ENCODE peak calls at places on chromosome 13, in six cellular contexts. O is right cardiac atrium, Y is A549, E is breast epithelium, A is OCI-LY7, V is pancreas. R is an unnamed sample. For H3K4me1, the result is how much of the 10 kb centered on the place peaks cover.

GRCh38 chr13:75400775-75401174 is 81.2 kb downstream of the TBC1D4 start:
- DNase-seq in O (no peak), Y (no peak), E (no peak), A (no peak), V (no peak), R (no peak)

GRCh38 chr13:23980160-23980551 is 82.9 kb upstream of the C1QTNF9B start:
- DNase-seq in O (peak), Y (peak), E (peak), A (no peak), V (peak), R (peak)

GRCh38 chr13:41601718-41602445 is 144.5 kb downstream of the RGCC start:
- DNase-seq in O (no peak), Y (no peak), E (no peak), A (no peak), V (no peak), R (no peak)

GRCh38 chr13:89688908-89689307 is 1658.6 kb upstream of the MIR17HG start:
- DNase-seq in O (no peak), Y (no peak), E (no peak), A (no peak), V (no peak), R (peak)

GRCh38 chr13:96617528-96617927 is 376.7 kb downstream of the OXGR1 start:
- DNase-seq in O (no peak), Y (no peak), E (no peak), A (no peak), V (no peak), R (no peak)

GRCh38 chr13:72849571-72849970 is 67.6 kb downstream of the PIBF1 start:
- DNase-seq in O (no peak), Y (no peak), E (no peak), A (no peak), V (no peak), R (no peak)

GRCh38 chr13:31045621-31046081 is 113.2 kb downstream of the TEX26 start:
- DNase-seq in O (peak), Y (peak), E (no peak), A (no peak), V (no peak), R (peak)

GRCh38 chr13:75875450-75875849 is 239.3 kb downstream of the LMO7 start:
- DNase-seq in O (no peak), Y (no peak), E (no peak), A (no peak), V (no peak), R (no peak)

GRCh38 chr13:25980255-25980654 is 71.6 kb downstream of the SHISA2 start:
- DNase-seq in O (no peak), Y (no peak), E (no peak), A (peak), V (no peak), R (peak)

GRCh38 chr13:74145249-74145970 is 11.2 kb upstream of the KLF12 start:
- DNase-seq in O (peak), Y (no peak), E (no peak), A (no peak), V (no peak), R (no peak)

GRCh38 chr13:20159646-20160345 is 1.1 kb downstream of the GJA3 start:
- DNase-seq in O (no peak), Y (no peak), E (no peak), A (no peak), V (no peak), R (no peak)

GRCh38 chr13:45626731-45627374 is 11.3 kb upstream of the ERICH6B start:
- DNase-seq in O (no peak), Y (no peak), E (no peak), A (no peak), V (no peak), R (no peak)

GRCh38 chr13:37540228-37540627 is 58.3 kb downstream of the POSTN start:
- DNase-seq in O (no peak), Y (no peak), E (no peak), A (no peak), V (no peak), R (no peak)

GRCh38 chr13:111270765-111271164 is 49.7 kb upstream of the TEX29 start:
- DNase-seq in O (no peak), Y (no peak), E (no peak), A (no peak), V (no peak), R (no peak)

GRCh38 chr13:46668302-46668720 is 115.3 kb downstream of the LRCH1 start:
- DNase-seq in O (peak), Y (no peak), E (no peak), A (peak), V (no peak), R (peak)

GRCh38 chr13:46666727-46667456 is 113.9 kb downstream of the LRCH1 start:
- DNase-seq in O (no peak), Y (no peak), E (no peak), A (peak), V (no peak), R (no peak)

GRCh38 chr13:46668906-46669525 is 116.0 kb downstream of the LRCH1 start:
- DNase-seq in O (no peak), Y (no peak), E (no peak), A (no peak), V (no peak), R (no peak)

GRCh38 chr13:46665630-46666482 is 112.9 kb downstream of the LRCH1 start:
- DNase-seq in O (no peak), Y (peak), E (no peak), A (no peak), V (no peak), R (no peak)

GRCh38 chr13:46667687-46668281 is 114.8 kb downstream of the LRCH1 start:
- DNase-seq in O (no peak), Y (no peak), E (no peak), A (peak), V (no peak), R (no peak)
- H3K4me1 ChIP-seq in O (under half), Y (half or more), E (under half), A (half or more), V (under half), R (under half)

GRCh38 chr13:77719128-77719527 is 21.6 kb downstream of the SLAIN1 start:
- DNase-seq in O (no peak), Y (no peak), E (no peak), A (no peak), V (no peak), R (no peak)

GRCh38 chr13:77724092-77724491 is 26.6 kb downstream of the SLAIN1 start:
- DNase-seq in O (no peak), Y (no peak), E (no peak), A (no peak), V (no peak), R (no peak)

GRCh38 chr13:77715233-77715891 is 17.9 kb downstream of the SLAIN1 start:
- DNase-seq in O (no peak), Y (no peak), E (no peak), A (no peak), V (no peak), R (no peak)

GRCh38 chr13:77717508-77717907 is 20.0 kb downstream of the SLAIN1 start:
- DNase-seq in O (no peak), Y (no peak), E (no peak), A (no peak), V (no peak), R (no peak)

GRCh38 chr13:77720988-77721387 is 23.5 kb downstream of the SLAIN1 start:
- DNase-seq in O (no peak), Y (no peak), E (no peak), A (no peak), V (no peak), R (no peak)
- H3K4me3 ChIP-seq in O (no peak), Y (no peak), E (no peak), A (no peak), V (no peak), R (no peak)

GRCh38 chr13:47549219-47549752 is 451.8 kb downstream of the SUCLA2 start:
- DNase-seq in O (no peak), Y (no peak), E (no peak), A (no peak), V (no peak), R (no peak)
- H3K4me1 ChIP-seq in O (under half), Y (under half), E (under half), A (under half), V (under half), R (under half)

GRCh38 chr13:77422724-77423123 is 95.8 kb upstream of the MYCBP2 start:
- DNase-seq in O (no peak), Y (no peak), E (no peak), A (no peak), V (no peak), R (no peak)
- H3K4me3 ChIP-seq in O (no peak), Y (no peak), E (no peak), A (no peak), V (no peak), R (no peak)

GRCh38 chr13:88183440-88183839 is 512.3 kb downstream of the SLITRK5 start:
- DNase-seq in O (no peak), Y (no peak), E (no peak), A (no peak), V (no peak), R (no peak)

GRCh38 chr13:88189724-88190123 is 518.6 kb downstream of the SLITRK5 start:
- DNase-seq in O (no peak), Y (no peak), E (no peak), A (no peak), V (no peak), R (no peak)

DNA sequence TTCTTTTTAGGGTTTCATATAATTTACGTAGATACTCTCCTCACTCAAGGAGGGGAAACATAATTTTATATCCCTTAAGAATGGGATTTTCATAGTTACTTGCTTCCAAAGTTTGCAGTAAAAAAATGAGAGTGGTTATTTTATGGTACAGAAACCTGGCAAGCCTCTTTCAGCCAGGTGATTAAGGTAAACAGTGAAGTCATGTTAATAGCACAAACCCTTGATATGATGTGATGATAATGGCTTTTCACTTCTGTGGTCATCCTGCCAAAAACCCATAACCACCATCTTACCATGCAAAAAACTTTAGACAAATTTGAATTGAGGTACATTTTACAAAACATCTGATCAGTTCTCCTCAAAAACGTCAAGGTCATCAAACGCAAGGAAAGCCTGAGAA is 517.8 kb downstream of the SLITRK5 start:
- DNase-seq in O (no peak), Y (no peak), E (no peak), A (no peak), V (no peak), R (no peak)
- H3K4me1 ChIP-seq in O (under half), Y (under half), E (under half), A (under half), V (under half), R (under half)

DNA sequence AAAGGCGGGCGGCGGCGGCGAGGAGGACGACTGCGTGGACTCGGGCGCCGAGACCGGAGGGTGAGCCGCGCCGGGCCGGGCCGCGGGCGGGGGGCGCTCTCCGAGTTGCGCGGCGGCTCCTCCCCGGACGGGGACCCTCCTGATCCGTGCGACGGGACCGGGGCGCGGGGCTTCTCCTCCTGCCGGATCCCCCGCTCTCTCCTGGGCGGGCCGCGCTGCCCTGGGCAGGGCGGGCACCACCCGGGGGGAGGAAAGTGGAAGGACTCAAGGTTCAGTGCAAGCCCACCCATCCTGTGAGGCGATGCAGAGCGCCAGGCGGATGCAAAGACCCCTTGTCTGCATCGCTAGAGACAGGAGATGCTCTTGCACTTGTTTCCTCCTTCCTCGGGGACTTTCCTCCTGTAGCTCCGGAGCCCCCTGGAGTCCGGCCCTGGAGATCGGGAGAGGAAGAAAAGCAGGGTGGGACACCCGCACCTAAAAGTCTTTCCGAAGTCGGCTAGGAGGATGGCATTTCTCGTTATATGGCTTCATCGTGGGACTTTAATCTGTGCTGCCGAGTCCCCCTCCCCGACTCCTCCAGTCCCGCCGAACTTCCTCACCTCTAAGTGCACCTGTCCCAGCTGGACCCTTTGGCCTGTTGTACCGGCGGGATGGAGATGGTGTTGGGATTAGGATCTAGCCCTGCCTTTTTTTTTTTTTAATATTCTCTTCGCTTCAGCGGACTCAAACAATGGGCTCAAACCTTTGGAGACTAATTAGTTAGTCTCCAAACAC is 499 bp downstream of the FAM124A start:
- DNase-seq in O (peak), Y (peak), E (no peak), A (no peak), V (no peak), R (peak)
- H3K4me3 ChIP-seq in O (peak), Y (peak), E (peak), A (peak), V (peak), R (peak)

GRCh38 chr13:112721198-112722104 is 31.6 kb downstream of the ATP11A start:
- DNase-seq in O (no peak), Y (no peak), E (peak), A (no peak), V (no peak), R (no peak)
- H3K4me1 ChIP-seq in O (under half), Y (under half), E (under half), A (under half), V (under half), R (half or more)

DNA sequence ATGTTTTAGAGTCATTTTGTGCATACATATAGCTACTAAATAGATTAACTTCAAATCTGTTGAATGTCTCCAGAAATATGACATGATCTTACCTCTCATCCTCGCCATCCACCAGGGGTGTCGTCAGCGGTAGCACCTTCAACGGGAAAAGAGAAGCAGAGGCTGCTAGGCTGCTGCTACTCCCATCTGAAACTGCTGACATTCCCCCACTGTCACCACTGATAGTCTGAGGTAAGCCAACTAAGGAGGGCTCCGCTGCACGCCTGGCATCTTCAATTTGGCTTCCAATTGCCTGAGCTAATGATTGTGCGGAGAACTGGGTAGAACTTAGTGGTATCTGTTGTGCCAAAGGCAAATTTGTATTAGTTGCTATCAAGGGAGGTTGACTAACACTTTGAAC is 3.1 kb downstream of the TSC22D1 start:
- DNase-seq in O (no peak), Y (no peak), E (no peak), A (no peak), V (no peak), R (no peak)
- H3K4me3 ChIP-seq in O (peak), Y (no peak), E (no peak), A (no peak), V (no peak), R (no peak)